ENCODE peak calls at places on chromosomes 5 and 9, in six cellular contexts. K is stimulated activated CD4-positive, alpha-beta T cell treated with anti-CD3 and anti-CD28 coated beads, Interleukin-2, amount 100 ng/mL, for 24 hours; J is CD4-positive, alpha-beta T cell; O is posterior cingulate gyrus; G is nephron progenitor cell; Q is activated CD8-positive, alpha-beta T cell treated with anti-CD3 and anti-CD28 coated beads for 36 hours. C is an unnamed sample.
A peak's percentile ranks its signal among the peaks of the same experiment; 100 is the strongest.

GRCh38 chr9:80605129-80605528 is 1033.4 kb downstream of the TLE4 start:
- DNase-seq in K (no peak), J (no peak), O (no peak), Q (no peak), G (no peak), C (peak; percentile 16)

GRCh38 chr5:100444961-100445360 is 90.2 kb upstream of the FAM174A start:
- DNase-seq in G (no peak), K (no peak), O (no peak), J (no peak), Q (no peak), C (no peak)

GRCh38 chr9:3758816-3759576 is 233.2 kb upstream of the RFX3 start:
- DNase-seq in K (peak; percentile 11), O (no peak), Q (no peak), J (no peak), G (no peak), C (no peak)

GRCh38 chr9:106859957-106860715 is 2.8 kb upstream of the ZNF462 start:
- DNase-seq in J (no peak), Q (no peak), K (no peak), O (peak; percentile 64), G (peak; percentile 73), C (no peak)

GRCh38 chr5:178432421-178433272 is 157.5 kb downstream of the COL23A1 start:
- DNase-seq in K (no peak), O (no peak), J (no peak), G (no peak), Q (no peak), C (no peak)

GRCh38 chr5:143199161-143199560 is 204.3 kb downstream of the NR3C1 start:
- DNase-seq in O (no peak), G (no peak), K (no peak), J (no peak), Q (no peak), C (no peak)

GRCh38 chr5:150153957-150154617 is 1.6 kb downstream of the PDGFRB start:
- DNase-seq in J (no peak), Q (peak; percentile 20), O (no peak), K (no peak), G (no peak), C (peak; percentile 30)

GRCh38 chr5:131096774-131097695 is 68.0 kb downstream of the HINT1 start:
- DNase-seq in K (no peak), G (no peak), J (no peak), O (no peak), Q (peak; percentile 7), C (no peak)

GRCh38 chr5:167754501-167754941 is 536.9 kb upstream of the WWC1 start:
- DNase-seq in O (peak; percentile 80), J (no peak), K (no peak), Q (no peak), G (no peak), C (no peak)

GRCh38 chr5:58491216-58491892 is at the start of gene GAPT:
- DNase-seq in Q (no peak), O (no peak), J (no peak), K (no peak), G (no peak), C (no peak)

GRCh38 chr9:34929506-34930102 is 28.5 kb upstream of the PHF24 start:
- DNase-seq in Q (peak; percentile 71), J (no peak), G (peak; percentile 53), K (peak; percentile 54), O (peak; percentile 90), C (peak; percentile 23)

GRCh38 chr5:151469386-151469785 is 22.0 kb downstream of the SLC36A1 start:
- DNase-seq in O (no peak), K (no peak), J (no peak), Q (no peak), G (no peak), C (no peak)

GRCh38 chr5:1101991-1102713 is 9.7 kb downstream of the SLC12A7 start:
- DNase-seq in Q (peak; percentile 40), K (no peak), O (no peak), G (peak; percentile 76), J (no peak), C (no peak)

GRCh38 chr9:130499804-130500263 is 55.1 kb downstream of the ASS1 start:
- DNase-seq in O (no peak), Q (peak; percentile 24), K (peak; percentile 6), J (no peak), G (no peak), C (peak; percentile 93)

GRCh38 chr5:14463629-14464028 is 118.0 kb upstream of the OTULINL start:
- DNase-seq in O (no peak), J (no peak), G (no peak), Q (no peak), K (no peak), C (no peak)

GRCh38 chr5:140116716-140117115 is 2.8 kb downstream of the PURA start:
- DNase-seq in O (no peak), Q (no peak), G (no peak), K (no peak), J (no peak), C (no peak)

GRCh38 chr5:154465169-154465568 is 12.9 kb downstream of the HAND1 start:
- DNase-seq in O (no peak), K (no peak), G (no peak), J (no peak), Q (no peak), C (peak; percentile 71)

GRCh38 chr9:2255128-2255527 is 240.0 kb downstream of the SMARCA2 start:
- DNase-seq in Q (no peak), G (no peak), J (no peak), O (no peak), K (no peak), C (peak; percentile 17)

GRCh38 chr5:123105882-123106281 is 16.8 kb downstream of the PRDM6 start:
- DNase-seq in J (no peak), K (no peak), G (no peak), Q (no peak), O (no peak), C (no peak)

GRCh38 chr9:134216449-134216951 is 52.1 kb upstream of the RNU6ATAC start:
- DNase-seq in Q (no peak), G (no peak), O (peak; percentile 69), J (no peak), K (no peak), C (no peak)

GRCh38 chr9:129026442-129027223 is 1.5 kb downstream of the SH3GLB2 start:
- DNase-seq in Q (no peak), O (no peak), G (peak; percentile 63), J (no peak), K (no peak), C (peak; percentile 20)

GRCh38 chr5:152004095-152004494 is 79.4 kb upstream of the GLRA1 start:
- DNase-seq in G (no peak), K (no peak), Q (no peak), O (no peak), J (no peak), C (no peak)

GRCh38 chr5:3385874-3386536 is 209.6 kb upstream of the IRX1 start:
- DNase-seq in K (no peak), J (no peak), Q (no peak), G (no peak), O (no peak), C (no peak)

GRCh38 chr5:136963521-136963920 is 535.6 kb downstream of the SPOCK1 start:
- DNase-seq in Q (no peak), J (no peak), O (no peak), G (no peak), K (no peak), C (no peak)

GRCh38 chr5:87394407-87394806 is 18.3 kb downstream of the CCNH start:
- DNase-seq in O (no peak), Q (no peak), G (no peak), J (no peak), K (no peak), C (no peak)

C was measured in HepG2.